ENCODE peak calls at places on chromosomes 2 and 18, in five cellular contexts. W, X, Z, J and E are unnamed samples.
A peak's percentile ranks its signal among the peaks of the same experiment; 100 is the strongest.

GRCh38 chr2:70300771-70301343 is 1.0 kb downstream of the FAM136A start:
- DNase-seq in Z (no peak), X (no peak), J (no peak), W (no peak), E (no peak)

GRCh38 chr2:190402986-190403385 is 5.2 kb upstream of the MFSD6 start:
- DNase-seq in W (no peak), Z (no peak), J (no peak), X (no peak), E (no peak)

GRCh38 chr2:169933124-169933711 is 106.0 kb downstream of the UBR3 start:
- DNase-seq in Z (peak; percentile 15), X (no peak), W (peak; percentile 40), J (peak; percentile 90), E (peak; percentile 35)

GRCh38 chr2:121587131-121587530 is 56.5 kb downstream of the RNU4ATAC start:
- DNase-seq in J (no peak), X (no peak), W (no peak), Z (no peak), E (no peak)

GRCh38 chr2:124325667-124326425 is 300.8 kb downstream of the CNTNAP5 start:
- DNase-seq in X (no peak), J (peak; percentile 31), Z (peak; percentile 11), W (no peak), E (peak; percentile 71)

GRCh38 chr18:70577023-70577420 is 288.2 kb downstream of the SOCS6 start:
- DNase-seq in Z (no peak), J (no peak), X (no peak), W (no peak), E (no peak)

GRCh38 chr2:18209934-18210639 is 331.6 kb downstream of the KCNS3 start:
- DNase-seq in X (no peak), Z (no peak), W (no peak), J (no peak), E (no peak)

GRCh38 chr18:8657873-8658521 is 47.4 kb upstream of the MTCL1 start:
- DNase-seq in J (no peak), W (no peak), Z (no peak), X (no peak), E (no peak)

GRCh38 chr18:47247036-47247832 is 4.2 kb downstream of the SKOR2 start:
- DNase-seq in X (no peak), J (no peak), W (no peak), Z (peak; percentile 53), E (peak; percentile 89)

GRCh38 chr2:241443486-241444223 is 64.7 kb downstream of the STK25 start:
- DNase-seq in J (peak; percentile 5), X (peak; percentile 51), W (no peak), Z (no peak), E (no peak)

GRCh38 chr2:95296036-95296435 is 1.1 kb upstream of the KCNIP3 start:
- DNase-seq in W (no peak), J (no peak), X (no peak), Z (no peak), E (no peak)

GRCh38 chr2:2696341-2697132 is 365.5 kb upstream of the MYT1L start:
- DNase-seq in J (no peak), Z (no peak), W (no peak), X (no peak), E (no peak)

GRCh38 chr18:51028201-51028805 is 1.7 kb upstream of the SMAD4 start:
- DNase-seq in W (peak; percentile 34), Z (no peak), X (no peak), J (peak; percentile 15), E (no peak)

GRCh38 chr2:96260404-96261260 is 5.2 kb downstream of the TMEM127 start:
- DNase-seq in W (peak; percentile 77), J (peak; percentile 80), X (peak; percentile 75), Z (peak; percentile 85), E (peak; percentile 71)

GRCh38 chr2:207166349-207167128 is 791 bp upstream of the KLF7 start:
- DNase-seq in J (peak; percentile 46), Z (peak; percentile 87), W (peak; percentile 83), X (peak; percentile 78), E (peak; percentile 81)

GRCh38 chr2:38806001-38806400 is 28.0 kb downstream of the GEMIN6 start:
- DNase-seq in J (no peak), X (no peak), W (peak; percentile 34), Z (no peak), E (no peak)

GRCh38 chr18:13285874-13286273 is 67.3 kb downstream of the LDLRAD4 start:
- DNase-seq in W (no peak), Z (no peak), X (no peak), J (no peak), E (no peak)

GRCh38 chr2:168246072-168246482 is 1.3 kb downstream of the STK39 start:
- DNase-seq in W (no peak), X (no peak), J (no peak), Z (no peak), E (no peak)

GRCh38 chr2:185245806-185246205 is 492.8 kb upstream of the FSIP2 start:
- DNase-seq in W (no peak), Z (peak; percentile 13), J (no peak), X (no peak), E (no peak)